ENCODE peak calls at places on chromosomes 3 and 15, in six cellular contexts. G, P, O, K, E and Q are unnamed samples.

GRCh38 chr3:63228677-63229076 is 49.4 kb upstream of the SYNPR start:
- DNase-seq in K (peak; percentile 52), O (peak; percentile 32), E (no peak), P (peak; percentile 23), G (peak; percentile 49), Q (peak; percentile 6)

GRCh38 chr15:38860253-38860652 is 295.6 kb upstream of the RASGRP1 start:
- DNase-seq in K (no peak), E (no peak), O (no peak), P (no peak), G (peak; percentile 70), Q (no peak)

GRCh38 chr3:116927918-116928317 is 218.3 kb downstream of the TUSC7 start:
- DNase-seq in O (no peak), P (no peak), K (no peak), E (no peak), G (no peak), Q (no peak)

GRCh38 chr15:100032358-100033080 is 299.3 kb upstream of the LYSMD4 start:
- DNase-seq in G (peak; percentile 33), E (no peak), O (no peak), P (no peak), K (no peak), Q (no peak)

GRCh38 chr3:66386925-66387650 is 113.7 kb downstream of the LRIG1 start:
- DNase-seq in P (no peak), E (peak; percentile 43), G (no peak), K (no peak), O (peak; percentile 83), Q (no peak)

GRCh38 chr3:85572426-85572825 is 613.6 kb downstream of the CADM2 start:
- DNase-seq in E (no peak), P (no peak), G (peak; percentile 27), K (no peak), O (no peak), Q (no peak)

GRCh38 chr3:32401541-32402052 is 9.9 kb downstream of the CMTM7 start:
- DNase-seq in K (peak; percentile 73), O (peak; percentile 55), E (peak; percentile 91), G (peak; percentile 88), P (peak; percentile 75), Q (peak; percentile 78)

GRCh38 chr15:77676569-77677375 is 44.1 kb upstream of the LINGO1 start:
- DNase-seq in P (no peak), K (no peak), E (no peak), G (no peak), O (no peak), Q (no peak)

GRCh38 chr3:39414421-39414907 is 7.9 kb downstream of the RPSA start:
- DNase-seq in G (no peak), O (peak; percentile 49), E (no peak), K (peak; percentile 38), P (no peak), Q (peak; percentile 24)

GRCh38 chr3:182925330-182925943 is 54.9 kb downstream of the DCUN1D1 start:
- DNase-seq in O (peak; percentile 87), P (no peak), G (peak; percentile 67), E (no peak), K (peak; percentile 94), Q (no peak)

GRCh38 chr3:102238362-102238761 is 196.5 kb upstream of the ZPLD1 start:
- DNase-seq in P (no peak), K (peak; percentile 96), G (no peak), E (no peak), O (no peak), Q (no peak)

GRCh38 chr3:152175576-152175883 is 93.2 kb upstream of the MBNL1 start:
- DNase-seq in K (peak; percentile 83), P (no peak), G (peak; percentile 87), E (no peak), O (no peak), Q (no peak)

GRCh38 chr3:125004196-125004595 is 51.6 kb downstream of the HEG1 start:
- DNase-seq in O (no peak), G (no peak), P (no peak), E (no peak), K (no peak), Q (no peak)

GRCh38 chr3:10964537-10965167 is 27.9 kb upstream of the SLC6A1 start:
- DNase-seq in K (peak; percentile 56), P (no peak), O (peak; percentile 10), E (no peak), G (peak; percentile 34), Q (peak; percentile 23)

GRCh38 chr3:83216919-83217594 is 1455.6 kb upstream of the GBE1 start:
- DNase-seq in K (no peak), O (no peak), G (no peak), P (no peak), E (no peak), Q (no peak)

GRCh38 chr3:184727357-184728060 is 15.6 kb upstream of the MAGEF1 start:
- DNase-seq in G (peak; percentile 82), P (peak; percentile 72), K (peak; percentile 90), O (peak; percentile 56), E (peak; percentile 50), Q (peak; percentile 70)

GRCh38 chr3:43733459-43734384 is 43.0 kb downstream of the ABHD5 start:
- DNase-seq in K (peak; percentile 59), O (no peak), G (peak; percentile 72), P (peak; percentile 37), E (no peak), Q (no peak)

GRCh38 chr3:42235532-42235931 is 30.5 kb downstream of the CCK start:
- DNase-seq in O (no peak), K (no peak), G (no peak), E (no peak), P (no peak), Q (no peak)

GRCh38 chr3:112425858-112426750 is 73.2 kb downstream of the BTLA start:
- DNase-seq in E (no peak), G (no peak), K (no peak), P (no peak), O (peak; percentile 26), Q (no peak)

GRCh38 chr15:70259030-70259424 is 161.3 kb upstream of the TLE3 start:
- DNase-seq in P (peak; percentile 89), K (peak; percentile 32), O (peak; percentile 59), E (peak; percentile 68), G (peak; percentile 76), Q (peak; percentile 58)

GRCh38 chr3:100009285-100010086 is 104.8 kb downstream of the FILIP1L start:
- DNase-seq in E (no peak), G (no peak), K (peak; percentile 9), O (no peak), P (no peak), Q (no peak)

GRCh38 chr3:4688411-4688810 is 195.3 kb downstream of the ITPR1 start:
- DNase-seq in G (peak; percentile 52), P (no peak), K (no peak), E (no peak), O (no peak), Q (no peak)

GRCh38 chr3:129576514-129577345 is 29.7 kb downstream of the PLXND1 start:
- DNase-seq in O (peak; percentile 85), E (no peak), P (peak; percentile 79), G (no peak), K (no peak), Q (peak; percentile 76)

GRCh38 chr3:37384117-37384516 is 209.7 kb upstream of the LRRFIP2 start:
- DNase-seq in E (no peak), O (no peak), K (no peak), P (no peak), G (no peak), Q (no peak)

GRCh38 chr15:57439128-57440030 is 63.1 kb downstream of the CGNL1 start:
- DNase-seq in O (no peak), E (no peak), P (no peak), K (no peak), G (no peak), Q (no peak)

GRCh38 chr3:81242871-81243270 is 518.6 kb downstream of the GBE1 start:
- DNase-seq in G (peak; percentile 31), K (peak; percentile 41), O (peak; percentile 4), P (no peak), E (no peak), Q (no peak)

DNA sequence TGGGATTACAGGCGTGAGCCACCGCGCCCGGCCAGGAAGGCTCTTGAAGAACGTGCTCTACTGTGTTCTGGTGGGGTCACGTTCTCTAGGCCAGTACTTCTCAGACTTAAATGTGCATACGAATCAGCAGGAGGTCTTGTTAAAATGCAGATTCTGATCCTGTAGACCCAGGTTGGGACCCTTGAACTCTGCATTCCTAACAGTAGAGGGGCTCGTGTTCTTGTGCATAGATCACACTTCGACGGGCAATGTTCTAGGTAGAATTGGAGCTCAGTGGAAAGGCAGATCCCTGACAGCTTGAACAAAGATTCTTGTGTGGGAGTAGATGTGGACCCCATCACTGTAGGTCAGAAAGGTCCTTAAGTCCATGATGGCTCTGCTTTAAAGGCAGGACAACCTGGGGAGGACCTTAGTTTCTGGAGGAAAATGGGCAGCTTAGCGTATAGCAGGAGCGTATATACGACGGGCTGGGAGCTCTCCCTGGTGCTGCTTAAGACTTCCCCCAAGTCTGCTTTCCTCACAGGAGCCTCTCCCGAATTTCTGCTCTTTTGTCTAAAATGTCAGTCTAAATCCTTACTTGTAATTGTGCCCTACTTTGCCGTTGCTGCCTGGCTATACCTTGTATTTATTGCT is 16.9 kb upstream of the FAM81A start:
- DNase-seq in P (no peak), K (peak; percentile 63), E (no peak), G (peak; percentile 72), O (no peak), Q (no peak)
- TF ChIP-seq CTCF in P (no peak), K (no peak), E (no peak), G (no peak), O (no peak), Q (no peak)

GRCh38 chr3:21216598-21216997 is 534.4 kb downstream of the ZNF385D start:
- DNase-seq in K (peak; percentile 40), P (no peak), O (peak; percentile 5), E (no peak), G (peak; percentile 19), Q (no peak)
- TF ChIP-seq CTCF in K (peak; percentile 62), P (no peak), O (peak; percentile 28), E (peak; percentile 14), G (peak; percentile 35), Q (no peak)

GRCh38 chr15:80201256-80202015 is 48.6 kb downstream of the FAH start:
- DNase-seq in G (no peak), K (no peak), O (no peak), P (no peak), E (no peak), Q (no peak)

GRCh38 chr15:80202641-80203360 is 49.2 kb downstream of the CTXND1 start:
- DNase-seq in K (peak; percentile 94), E (no peak), G (no peak), O (no peak), P (no peak), Q (no peak)

GRCh38 chr15:80202016-80202315 is 49.2 kb downstream of the FAH start:
- DNase-seq in O (no peak), G (no peak), E (no peak), P (no peak), K (no peak), Q (no peak)

GRCh38 chr15:80204231-80204630 is 47.8 kb downstream of the CTXND1 start:
- DNase-seq in K (no peak), G (no peak), O (no peak), P (no peak), E (no peak), Q (no peak)

GRCh38 chr15:80203361-80203885 is 48.6 kb downstream of the CTXND1 start:
- DNase-seq in K (no peak), P (no peak), E (no peak), O (no peak), G (no peak), Q (no peak)
- TF ChIP-seq CTCF in K (no peak), P (no peak), E (no peak), O (no peak), G (no peak), Q (no peak)

DNA sequence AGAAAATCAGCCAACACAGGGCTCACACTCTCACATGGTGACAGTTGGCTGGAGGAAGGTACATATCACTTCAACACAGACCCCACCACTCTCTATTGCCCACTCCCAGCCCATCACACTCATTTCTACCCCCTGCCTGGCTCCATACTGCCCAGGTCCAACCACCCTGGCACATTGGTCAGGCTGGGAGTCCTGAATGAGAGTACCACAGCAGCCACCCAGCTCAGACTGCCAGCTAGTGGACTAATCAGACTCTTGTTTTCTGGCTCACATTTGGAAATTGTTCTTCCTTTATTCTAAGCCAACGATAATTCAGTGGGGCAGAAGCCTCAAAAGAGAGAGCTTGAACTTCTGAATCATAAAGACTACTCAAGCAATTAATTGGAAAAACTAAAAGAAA is 20.0 kb downstream of the MRPL46 start:
- DNase-seq in K (no peak), G (no peak), P (no peak), E (no peak), O (no peak), Q (no peak)
- TF ChIP-seq CTCF in K (no peak), G (no peak), P (no peak), E (no peak), O (no peak), Q (no peak)